ENCODE peak calls at places on chromosome 14, in nine cellular contexts. T is mammary epithelial cell; B is tibial nerve; H is CD4-positive, alpha-beta T cell; V is lower lobe of right lung; G is GM20000; X is WTC11; Q is cardiac muscle cell; U is fibroblast of pulmonary artery. C is an unnamed sample.

GRCh38 chr14:36373982-36374673 is 53.7 kb upstream of the MBIP start:
- DNase-seq in T (peak), X (peak), H (peak), G (peak), V (peak), B (peak), U (peak), Q (peak), C (peak)

GRCh38 chr14:52875707-52876106 is 75.1 kb downstream of the FERMT2 start:
- DNase-seq in B (no peak), X (no peak), T (no peak), Q (peak), U (no peak), V (no peak), H (no peak), G (no peak), C (no peak)

GRCh38 chr14:101358320-101358569 is 203.1 kb upstream of the DIO3 start:
- DNase-seq in H (no peak), G (no peak), B (no peak), V (no peak), U (no peak), Q (no peak), T (no peak), X (no peak), C (no peak)

GRCh38 chr14:105971593-105972500 is 445.5 kb downstream of the TMEM121 start:
- DNase-seq in G (no peak), Q (no peak), U (no peak), X (no peak), V (no peak), B (no peak), T (no peak), H (no peak), C (no peak)

GRCh38 chr14:35682802-35683201 is 126.3 kb downstream of the RALGAPA1 start:
- DNase-seq in H (no peak), Q (no peak), G (no peak), U (no peak), T (no peak), V (no peak), B (no peak), X (no peak), C (no peak)

GRCh38 chr14:69087061-69087461 is 65.9 kb downstream of the DCAF5 start:
- DNase-seq in T (peak), H (no peak), V (no peak), B (no peak), Q (peak), G (no peak), U (peak), X (no peak), C (no peak)

GRCh38 chr14:31070431-31070830 is 44.3 kb upstream of the STRN3 start:
- DNase-seq in B (no peak), U (peak), Q (peak), X (no peak), V (no peak), H (no peak), T (peak), G (no peak), C (no peak)

GRCh38 chr14:52020866-52021717 is 31.7 kb downstream of the RTRAF start:
- DNase-seq in B (no peak), T (no peak), V (no peak), Q (peak), U (peak), H (no peak), G (no peak), X (no peak), C (no peak)

GRCh38 chr14:61140872-61141271 is 140.3 kb downstream of the TMEM30B start:
- DNase-seq in H (no peak), V (no peak), T (peak), B (no peak), G (no peak), X (no peak), U (peak), Q (peak), C (no peak)

GRCh38 chr14:72714094-72714493 is 179.8 kb downstream of the DPF3 start:
- DNase-seq in X (no peak), T (no peak), V (no peak), G (peak), H (no peak), B (no peak), U (no peak), Q (no peak), C (no peak)

GRCh38 chr14:102085503-102085902 is 1.3 kb downstream of the HSP90AA1 start:
- DNase-seq in B (no peak), U (no peak), Q (no peak), G (no peak), V (no peak), H (no peak), T (no peak), X (no peak), C (no peak)

GRCh38 chr14:65462411-65462810 is 49.9 kb downstream of the FUT8 start:
- DNase-seq in B (no peak), Q (no peak), X (no peak), T (peak), H (no peak), U (peak), V (no peak), G (peak), C (no peak)

DNA sequence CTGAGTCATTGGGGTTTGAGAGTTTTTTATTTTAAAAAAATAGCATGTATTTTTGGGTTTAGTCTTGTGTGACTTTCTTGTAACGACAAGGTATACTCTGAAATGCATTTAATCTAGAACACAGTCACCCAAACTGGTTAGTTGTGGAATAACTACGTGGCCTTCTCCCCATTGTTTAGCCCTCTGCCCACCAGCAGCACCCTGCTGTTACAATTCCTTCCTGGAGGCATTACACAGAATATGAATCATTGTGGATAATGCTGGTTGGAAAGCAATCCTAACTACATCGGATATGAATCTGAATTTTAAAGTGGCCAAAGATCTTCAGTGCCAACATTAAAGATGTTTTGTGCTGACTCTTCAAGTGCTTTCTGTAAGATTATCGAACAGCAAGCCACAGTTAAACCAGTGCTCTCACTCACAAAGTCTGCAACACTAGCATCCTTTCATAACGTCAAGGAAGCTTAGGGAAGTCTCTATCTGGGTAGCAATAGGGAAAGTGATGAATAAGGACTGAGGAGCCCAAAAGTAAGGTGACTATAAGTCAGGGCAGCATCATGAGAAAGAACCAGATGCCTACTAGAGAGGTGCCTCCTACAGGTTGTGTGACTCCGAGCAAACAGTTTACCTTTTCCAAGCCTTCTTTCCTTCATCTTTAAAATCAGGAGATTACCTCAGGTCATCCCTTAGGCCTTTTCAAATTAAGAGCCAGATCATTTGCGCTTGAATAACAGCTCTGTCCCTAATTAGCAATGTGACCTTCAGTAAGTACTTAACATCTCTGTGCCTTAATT is 40.4 kb downstream of the RTN1 start:
- DNase-seq in Q (peak), B (no peak), G (no peak), X (no peak), T (no peak), U (peak), V (no peak), H (no peak), C (no peak)
- TF ChIP-seq CTCF in Q (no peak), B (no peak), G (no peak), X (no peak), T (no peak), U (no peak), V (no peak), H (no peak), C (no peak)

GRCh38 chr14:91899213-91899612 is 31.9 kb upstream of the TC2N start:
- DNase-seq in G (no peak), X (peak), Q (no peak), T (no peak), H (no peak), B (no peak), V (no peak), U (no peak), C (no peak)
- TF ChIP-seq CTCF in G (no peak), X (no peak), Q (no peak), T (no peak), H (no peak), B (no peak), V (peak), U (no peak), C (no peak)

GRCh38 chr14:96756745-96757144 is 40.4 kb upstream of the VRK1 start:
- DNase-seq in B (no peak), G (no peak), T (no peak), V (no peak), U (no peak), X (no peak), H (no peak), Q (no peak), C (no peak)

GRCh38 chr14:96764012-96764411 is 33.2 kb upstream of the VRK1 start:
- DNase-seq in H (no peak), V (no peak), T (no peak), U (no peak), Q (no peak), X (no peak), B (no peak), G (no peak), C (no peak)

GRCh38 chr14:96761066-96761465 is 36.1 kb upstream of the VRK1 start:
- DNase-seq in T (no peak), B (no peak), U (no peak), Q (no peak), X (no peak), G (no peak), H (no peak), V (no peak), C (no peak)

GRCh38 chr14:96757456-96757855 is 39.7 kb upstream of the VRK1 start:
- DNase-seq in G (no peak), T (no peak), V (no peak), U (no peak), Q (no peak), B (no peak), X (no peak), H (no peak), C (no peak)

DNA sequence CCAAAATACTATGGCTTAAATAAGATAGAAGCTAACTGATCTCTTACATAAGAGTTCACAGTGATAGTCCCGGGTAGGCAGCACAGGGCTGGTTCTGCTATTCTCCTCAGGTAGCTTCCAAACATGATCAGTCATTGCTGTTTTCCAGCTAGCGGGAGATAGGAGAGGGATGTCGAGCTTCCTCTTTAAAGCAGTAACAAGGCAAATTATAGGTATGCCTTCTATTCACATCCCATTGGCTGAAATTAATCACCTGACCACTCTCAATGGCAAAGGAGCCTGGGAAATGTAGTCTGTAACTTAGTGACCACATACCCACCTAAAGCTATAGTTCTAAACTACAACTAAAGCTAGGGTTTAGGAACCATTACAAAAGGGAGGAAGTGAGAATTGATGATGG is 34.5 kb upstream of the VRK1 start:
- DNase-seq in V (no peak), H (no peak), B (no peak), Q (peak), T (peak), U (peak), G (peak), X (no peak), C (no peak)
- TF ChIP-seq CTCF in V (no peak), H (no peak), B (no peak), Q (no peak), T (no peak), U (no peak), G (no peak), X (no peak), C (no peak)

GRCh38 chr14:59314019-59314608 is 125.6 kb downstream of the DAAM1 start:
- DNase-seq in V (no peak), Q (no peak), B (no peak), G (no peak), H (no peak), T (no peak), U (no peak), X (no peak), C (no peak)
- TF ChIP-seq CTCF in V (no peak), Q (no peak), B (no peak), G (no peak), H (no peak), T (no peak), U (no peak), X (no peak), C (no peak)

GRCh38 chr14:29927596-29928341 is at the start of gene PRKD1:
- DNase-seq in V (peak), G (peak), T (peak), X (peak), U (peak), Q (peak), H (no peak), B (peak), C (no peak)
- TF ChIP-seq CTCF in V (peak), G (no peak), T (no peak), X (no peak), U (no peak), Q (no peak), H (no peak), B (peak), C (no peak)

GRCh38 chr14:73752297-73752992 is 38.3 kb upstream of the PNMA1 start:
- DNase-seq in U (peak), X (no peak), G (peak), B (no peak), T (peak), H (peak), V (no peak), Q (peak), C (no peak)
- TF ChIP-seq CTCF in U (peak), X (no peak), G (no peak), B (peak), T (peak), H (no peak), V (no peak), Q (peak), C (peak)

DNA sequence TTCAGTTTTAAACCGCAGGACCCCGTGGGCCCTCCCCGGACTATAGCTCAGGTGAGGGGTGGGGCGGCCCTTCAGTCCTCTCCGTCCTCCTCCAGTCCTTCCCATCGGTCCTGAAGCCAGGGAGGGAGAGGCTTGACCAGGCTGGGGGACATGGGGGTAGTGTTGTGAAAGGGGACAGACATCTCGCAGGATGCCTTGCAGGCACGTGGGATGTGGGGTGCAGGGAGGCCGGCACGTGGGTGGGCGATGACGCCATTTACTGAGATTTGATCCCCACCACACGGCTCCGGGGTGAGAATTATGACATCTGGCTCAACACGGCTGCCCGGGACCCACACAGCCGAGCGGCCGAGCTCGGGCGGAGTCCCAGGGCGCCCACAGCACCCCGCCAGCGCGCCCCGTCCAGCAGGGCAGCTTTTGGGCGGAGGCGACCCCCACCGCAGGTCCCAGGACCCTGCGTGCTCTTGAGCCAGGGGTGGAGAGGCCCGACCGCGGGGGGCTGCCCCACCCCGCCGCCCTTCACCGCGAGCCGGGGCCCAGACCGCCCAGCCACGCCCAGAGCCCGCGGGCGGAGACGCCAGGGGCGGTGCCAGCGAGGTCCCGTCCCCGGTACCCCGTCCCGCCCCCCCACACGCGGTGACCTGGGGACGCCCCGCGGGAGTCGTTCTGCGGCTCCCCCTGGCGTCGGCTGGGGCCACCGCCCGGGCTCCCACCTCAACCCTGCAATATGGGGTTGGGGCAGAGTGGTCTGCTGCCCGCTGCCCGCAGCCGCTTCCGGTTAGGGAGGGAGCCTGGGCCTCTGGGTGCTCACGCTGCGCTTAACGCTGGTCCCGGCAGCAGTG is 3.3 kb upstream of the EXOC3L4 start:
- DNase-seq in B (no peak), V (peak), U (peak), G (peak), T (no peak), Q (peak), X (peak), H (peak), C (peak)
- TF ChIP-seq CTCF in B (peak), V (peak), U (peak), G (peak), T (peak), Q (peak), X (peak), H (peak), C (peak)

DNA sequence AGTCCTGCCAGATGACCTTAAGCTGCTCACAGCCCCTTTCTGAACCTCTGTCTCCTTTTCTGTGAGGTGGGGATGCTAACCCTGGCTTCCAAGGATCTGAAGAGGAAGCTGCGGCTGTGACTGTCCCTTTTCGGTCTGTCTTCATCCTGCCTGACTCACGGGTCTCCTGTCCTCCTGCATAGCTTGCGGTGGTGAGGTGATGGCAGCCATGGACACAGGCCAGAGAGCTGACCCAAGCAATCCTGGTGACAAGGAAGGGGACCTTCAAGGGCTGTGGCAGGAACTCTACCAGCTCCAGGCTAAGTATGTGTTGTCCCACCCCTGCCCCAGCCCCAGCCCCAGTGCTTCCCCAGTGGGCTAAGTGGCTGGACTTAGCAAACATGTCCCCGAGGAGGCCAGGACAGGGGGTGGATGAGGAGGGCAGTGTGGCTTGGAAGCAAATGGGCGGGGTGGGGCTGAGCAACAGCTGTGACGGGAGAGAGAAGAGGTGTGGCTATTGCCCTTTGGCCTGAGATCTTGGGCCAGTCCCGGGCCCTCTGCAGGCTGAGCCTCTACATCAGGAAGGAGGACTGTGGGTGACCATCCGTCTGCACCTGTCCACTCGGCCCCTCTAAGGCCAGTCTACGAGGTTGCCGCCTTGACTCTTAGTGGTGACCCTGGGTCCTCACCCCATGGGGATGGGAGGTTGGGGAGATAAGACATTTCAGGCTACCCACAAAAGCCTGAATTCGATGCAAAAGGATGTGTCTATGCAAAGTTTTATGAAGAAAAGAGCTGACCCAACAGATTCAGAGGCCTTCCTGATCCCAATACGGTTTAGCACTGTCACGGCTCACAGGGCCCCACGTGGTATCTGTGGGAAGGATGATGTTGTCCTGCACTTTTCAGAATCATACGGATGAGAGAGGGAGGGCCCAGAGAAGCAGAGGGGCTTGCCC is 1.1 kb downstream of the CCDC197 start:
- DNase-seq in X (no peak), T (no peak), V (no peak), U (no peak), H (no peak), B (no peak), Q (no peak), G (no peak), C (no peak)
- TF ChIP-seq CTCF in X (no peak), T (no peak), V (no peak), U (no peak), H (no peak), B (no peak), Q (no peak), G (no peak), C (no peak)

GRCh38 chr14:89013098-89013504 is 188.7 kb downstream of the TTC8 start:
- DNase-seq in U (peak), G (no peak), V (no peak), B (no peak), Q (peak), X (peak), T (no peak), H (no peak), C (no peak)
- TF ChIP-seq CTCF in U (peak), G (no peak), V (no peak), B (no peak), Q (peak), X (no peak), T (peak), H (no peak), C (no peak)

GRCh38 chr14:20836668-20837338 is 34.2 kb upstream of the RNASE1 start:
- DNase-seq in H (no peak), T (peak), Q (peak), G (no peak), U (peak), B (peak), V (no peak), X (peak), C (no peak)
- TF ChIP-seq CTCF in H (no peak), T (peak), Q (peak), G (no peak), U (peak), B (peak), V (peak), X (no peak), C (peak)

C was measured in CD14-positive monocyte.